ENCODE peak calls at places on chromosome 12, in seven cellular contexts. P, C, X, G, Z, K and M are unnamed samples.

GRCh38 chr12:1691123-1692007 is 495 bp downstream of the ADIPOR2 start:
- DNase-seq in X (peak; percentile 82), G (peak; percentile 76), P (no peak), K (no peak), C (peak; percentile 9), Z (peak; percentile 21), M (peak; percentile 47)

GRCh38 chr12:41743835-41744234 is 400.8 kb downstream of the GXYLT1 start:
- DNase-seq in Z (peak; percentile 40), G (no peak), X (no peak), K (no peak), P (peak; percentile 3), C (no peak), M (no peak)

GRCh38 chr12:55974308-55974724 is 438 bp downstream of the RAB5B start:
- DNase-seq in Z (peak; percentile 59), G (peak; percentile 48), C (no peak), X (peak; percentile 84), K (no peak), P (peak; percentile 59), M (peak; percentile 56)

GRCh38 chr12:100826323-100826722 is 31.7 kb downstream of the ANO4 start:
- DNase-seq in X (peak; percentile 64), C (no peak), P (peak; percentile 52), K (peak; percentile 15), G (peak; percentile 15), Z (peak; percentile 55), M (peak; percentile 45)

GRCh38 chr12:34305176-34305575 is 282.9 kb downstream of the ALG10 start:
- DNase-seq in G (no peak), C (no peak), X (no peak), Z (no peak), P (no peak), K (no peak), M (no peak)

GRCh38 chr12:112420740-112421139 is 2.0 kb downstream of the PTPN11 start:
- DNase-seq in G (no peak), C (no peak), X (no peak), Z (no peak), P (no peak), K (no peak), M (no peak)

GRCh38 chr12:12724421-12725085 is 7.4 kb downstream of the CDKN1B start:
- DNase-seq in C (peak; percentile 38), Z (peak; percentile 7), G (peak; percentile 48), X (no peak), K (no peak), P (peak; percentile 27), M (peak; percentile 28)

GRCh38 chr12:56695327-56696101 is 7.4 kb upstream of the PTGES3 start:
- DNase-seq in K (no peak), P (peak; percentile 27), G (no peak), Z (peak; percentile 33), C (no peak), X (no peak), M (no peak)

GRCh38 chr12:126770188-126770587 is 1496.8 kb upstream of the TMEM132C start:
- DNase-seq in P (no peak), G (no peak), K (no peak), X (no peak), Z (no peak), C (no peak), M (no peak)

GRCh38 chr12:64097346-64098105 is 124.6 kb downstream of the KICS2 start:
- DNase-seq in Z (peak; percentile 60), P (peak; percentile 41), K (peak; percentile 36), C (no peak), G (no peak), X (no peak), M (no peak)

GRCh38 chr12:131808744-131809371 is 19.3 kb upstream of the MMP17 start:
- DNase-seq in Z (no peak), X (no peak), K (no peak), P (peak; percentile 29), C (no peak), G (peak; percentile 18), M (peak; percentile 48)

GRCh38 chr12:108649668-108650067 is 16.0 kb upstream of the SELPLG start:
- DNase-seq in X (no peak), K (no peak), C (no peak), P (peak; percentile 92), G (peak; percentile 85), Z (peak; percentile 98), M (peak; percentile 79)

GRCh38 chr12:116426391-116427136 is 132.6 kb upstream of the MAP1LC3B2 start:
- DNase-seq in G (peak; percentile 64), C (no peak), P (peak; percentile 98), Z (peak; percentile 97), K (peak; percentile 88), X (no peak), M (peak; percentile 95)